ENCODE peak calls at places on chromosomes 5 and 9, in four cellular contexts. T, W, U and S are unnamed samples.

GRCh38 chr5:127012933-127013332 is 17.4 kb downstream of the MARCHF3 start:
- DNase-seq in U (no peak), T (no peak), W (peak; percentile 74), S (no peak)

GRCh38 chr5:111697215-111697614 is 59.8 kb downstream of the NREP start:
- DNase-seq in W (peak; percentile 38), U (no peak), T (no peak), S (no peak)

GRCh38 chr9:121498150-121498486 is 1.5 kb downstream of the GGTA1 start:
- DNase-seq in T (peak; percentile 74), W (peak; percentile 71), U (peak; percentile 61), S (peak; percentile 82)

GRCh38 chr9:130741831-130742449 is 48.4 kb downstream of the EXOSC2 start:
- DNase-seq in T (no peak), W (peak; percentile 39), U (no peak), S (no peak)

GRCh38 chr9:122797316-122798033 is 2.4 kb upstream of the OR1K1 start:
- DNase-seq in T (no peak), W (no peak), U (no peak), S (no peak)

GRCh38 chr5:151098185-151098813 is 17.5 kb upstream of the TNIP1 start:
- DNase-seq in T (no peak), W (no peak), U (no peak), S (no peak)

GRCh38 chr9:129380961-129381401 is 202.9 kb upstream of the IER5L start:
- DNase-seq in W (no peak), T (no peak), U (peak; percentile 47), S (no peak)

GRCh38 chr9:88388886-88389617 is 808 bp downstream of the SPIN1 start:
- DNase-seq in W (peak; percentile 78), U (peak; percentile 63), T (peak; percentile 27), S (peak; percentile 14)

GRCh38 chr5:181241393-181241975 is 2.2 kb downstream of the RACK1 start:
- DNase-seq in T (no peak), U (no peak), W (peak; percentile 86), S (peak; percentile 78)

GRCh38 chr5:79850316-79850822 is 140.7 kb downstream of the MTX3 start:
- DNase-seq in W (peak; percentile 65), U (no peak), T (no peak), S (no peak)

GRCh38 chr9:105608685-105609598 is 51.0 kb downstream of the FKTN start:
- DNase-seq in T (no peak), W (peak; percentile 70), U (no peak), S (peak; percentile 71)

GRCh38 chr5:146369691-146370090 is 31.1 kb downstream of the POU4F3 start:
- DNase-seq in W (peak; percentile 60), U (no peak), T (no peak), S (no peak)

GRCh38 chr9:18543406-18543965 is 69.5 kb downstream of the ADAMTSL1 start:
- DNase-seq in W (peak; percentile 96), U (no peak), T (no peak), S (no peak)

GRCh38 chr5:92758552-92758951 is 822.5 kb downstream of the NR2F1-AS1 start:
- DNase-seq in U (no peak), W (peak; percentile 32), T (no peak), S (no peak)

GRCh38 chr5:126909856-126910255 is 120.5 kb downstream of the MARCHF3 start:
- DNase-seq in W (no peak), U (no peak), T (no peak), S (no peak)

GRCh38 chr5:3035452-3035851 is 284.0 kb upstream of the IRX2 start:
- DNase-seq in T (no peak), U (no peak), W (no peak), S (no peak)

GRCh38 chr5:140011297-140011802 is 31.7 kb downstream of the NRG2 start:
- DNase-seq in W (peak; percentile 15), T (peak; percentile 4), U (no peak), S (peak; percentile 75)

GRCh38 chr5:60488466-60489130 is 211.4 kb downstream of the DEPDC1B start:
- DNase-seq in T (no peak), W (peak; percentile 16), U (no peak), S (no peak)

GRCh38 chr9:8963882-8964281 is 1164.3 kb upstream of the DMAC1 start:
- DNase-seq in W (no peak), U (no peak), T (no peak), S (no peak)